ENCODE peak calls at places on chromosomes 2 and 18, in seven cellular contexts. One of them, this sample, is unnamed.

GRCh38 chr18:48064978-48065600 is 134.6 kb upstream of the SMAD2 start:
- DNase-seq in cardiac fibroblast: no peak
- DNase-seq in brain microvascular endothelial cell: no peak
- DNase-seq in HFF-Myc: no peak
- DNase-seq in mesenchymal stem cell: no peak
- DNase-seq in body of pancreas: no peak
- DNase-seq in keratinocyte: no peak
- DNase-seq in this sample: no peak

GRCh38 chr2:151644580-151644979 is 89.7 kb downstream of the NEB start:
- DNase-seq in cardiac fibroblast: no peak
- DNase-seq in brain microvascular endothelial cell: no peak
- DNase-seq in HFF-Myc: no peak
- DNase-seq in mesenchymal stem cell: no peak
- DNase-seq in body of pancreas: no peak
- DNase-seq in keratinocyte: no peak
- DNase-seq in this sample: no peak

GRCh38 chr2:221103930-221104329 is 468.2 kb downstream of the EPHA4 start:
- DNase-seq in cardiac fibroblast: peak; percentile 21
- DNase-seq in brain microvascular endothelial cell: no peak
- DNase-seq in HFF-Myc: no peak
- DNase-seq in mesenchymal stem cell: no peak
- DNase-seq in body of pancreas: no peak
- DNase-seq in keratinocyte: no peak
- DNase-seq in this sample: peak; percentile 32

GRCh38 chr2:227824711-227825110 is 11.1 kb downstream of the CCL20 start:
- DNase-seq in cardiac fibroblast: no peak
- DNase-seq in brain microvascular endothelial cell: no peak
- DNase-seq in HFF-Myc: no peak
- DNase-seq in mesenchymal stem cell: no peak
- DNase-seq in body of pancreas: no peak
- DNase-seq in keratinocyte: no peak
- DNase-seq in this sample: no peak

GRCh38 chr18:389658-390357 is 110.7 kb downstream of the COLEC12 start:
- DNase-seq in cardiac fibroblast: peak; percentile 49
- DNase-seq in brain microvascular endothelial cell: no peak
- DNase-seq in HFF-Myc: no peak
- DNase-seq in mesenchymal stem cell: peak; percentile 53
- DNase-seq in body of pancreas: no peak
- DNase-seq in keratinocyte: no peak
- DNase-seq in this sample: no peak

GRCh38 chr2:15298769-15299168 is 262.4 kb downstream of the NBAS start:
- DNase-seq in cardiac fibroblast: peak; percentile 77
- DNase-seq in brain microvascular endothelial cell: no peak
- DNase-seq in HFF-Myc: no peak
- DNase-seq in mesenchymal stem cell: peak; percentile 46
- DNase-seq in body of pancreas: no peak
- DNase-seq in keratinocyte: no peak
- DNase-seq in this sample: no peak

GRCh38 chr2:191333911-191334357 is 88.7 kb downstream of the MYO1B start:
- DNase-seq in cardiac fibroblast: peak; percentile 77
- DNase-seq in brain microvascular endothelial cell: peak; percentile 83
- DNase-seq in HFF-Myc: peak; percentile 93
- DNase-seq in mesenchymal stem cell: peak; percentile 88
- DNase-seq in body of pancreas: no peak
- DNase-seq in keratinocyte: no peak
- DNase-seq in this sample: no peak

GRCh38 chr2:26521054-26521912 is 43.4 kb upstream of the OTOF start:
- DNase-seq in cardiac fibroblast: peak; percentile 7
- DNase-seq in brain microvascular endothelial cell: peak; percentile 7
- DNase-seq in HFF-Myc: no peak
- DNase-seq in mesenchymal stem cell: peak; percentile 11
- DNase-seq in body of pancreas: no peak
- DNase-seq in keratinocyte: no peak
- DNase-seq in this sample: peak; percentile 52

GRCh38 chr2:127580167-127581049 is 44.9 kb downstream of the MYO7B start:
- DNase-seq in cardiac fibroblast: no peak
- DNase-seq in brain microvascular endothelial cell: no peak
- DNase-seq in HFF-Myc: no peak
- DNase-seq in mesenchymal stem cell: no peak
- DNase-seq in body of pancreas: no peak
- DNase-seq in keratinocyte: no peak
- DNase-seq in this sample: no peak

GRCh38 chr2:166494140-166494544 is at the start of gene SCN7A:
- DNase-seq in cardiac fibroblast: peak; percentile 57
- DNase-seq in brain microvascular endothelial cell: peak; percentile 53
- DNase-seq in HFF-Myc: peak; percentile 6
- DNase-seq in mesenchymal stem cell: peak; percentile 24
- DNase-seq in body of pancreas: peak; percentile 28
- DNase-seq in keratinocyte: no peak
- DNase-seq in this sample: peak; percentile 71

GRCh38 chr2:182173944-182174622 is 188.4 kb downstream of the PPP1R1C start:
- DNase-seq in cardiac fibroblast: no peak
- DNase-seq in brain microvascular endothelial cell: peak; percentile 48
- DNase-seq in HFF-Myc: no peak
- DNase-seq in mesenchymal stem cell: no peak
- DNase-seq in body of pancreas: no peak
- DNase-seq in keratinocyte: no peak
- DNase-seq in this sample: no peak

GRCh38 chr18:24369420-24369819 is 28.2 kb downstream of the OSBPL1A start:
- DNase-seq in cardiac fibroblast: peak; percentile 14
- DNase-seq in brain microvascular endothelial cell: no peak
- DNase-seq in HFF-Myc: no peak
- DNase-seq in mesenchymal stem cell: no peak
- DNase-seq in body of pancreas: no peak
- DNase-seq in keratinocyte: no peak
- DNase-seq in this sample: peak; percentile 5

GRCh38 chr18:13849791-13850190 is 25.8 kb downstream of the MC5R start:
- DNase-seq in cardiac fibroblast: no peak
- DNase-seq in brain microvascular endothelial cell: no peak
- DNase-seq in HFF-Myc: no peak
- DNase-seq in mesenchymal stem cell: no peak
- DNase-seq in body of pancreas: no peak
- DNase-seq in keratinocyte: no peak
- DNase-seq in this sample: no peak

GRCh38 chr2:9703085-9703641 is 72.4 kb upstream of the YWHAQ start:
- DNase-seq in cardiac fibroblast: peak; percentile 94
- DNase-seq in brain microvascular endothelial cell: peak; percentile 27
- DNase-seq in HFF-Myc: peak; percentile 94
- DNase-seq in mesenchymal stem cell: peak; percentile 94
- DNase-seq in body of pancreas: no peak
- DNase-seq in keratinocyte: peak; percentile 57
- DNase-seq in this sample: peak; percentile 69

GRCh38 chr2:239433777-239434396 is 33.1 kb upstream of the HDAC4 start:
- DNase-seq in cardiac fibroblast: no peak
- DNase-seq in brain microvascular endothelial cell: peak; percentile 14
- DNase-seq in HFF-Myc: peak; percentile 39
- DNase-seq in mesenchymal stem cell: no peak
- DNase-seq in body of pancreas: no peak
- DNase-seq in keratinocyte: no peak
- DNase-seq in this sample: no peak

GRCh38 chr2:27298391-27299080 is 9.7 kb downstream of the UCN start:
- DNase-seq in cardiac fibroblast: peak; percentile 51
- DNase-seq in brain microvascular endothelial cell: no peak
- DNase-seq in HFF-Myc: no peak
- DNase-seq in mesenchymal stem cell: no peak
- DNase-seq in body of pancreas: no peak
- DNase-seq in keratinocyte: no peak
- DNase-seq in this sample: no peak

GRCh38 chr2:106117882-106118684 is 76.0 kb downstream of the UXS1 start:
- DNase-seq in cardiac fibroblast: no peak
- DNase-seq in brain microvascular endothelial cell: no peak
- DNase-seq in HFF-Myc: no peak
- DNase-seq in mesenchymal stem cell: no peak
- DNase-seq in body of pancreas: peak; percentile 78
- DNase-seq in keratinocyte: no peak
- DNase-seq in this sample: peak; percentile 26

GRCh38 chr2:173184031-173185004 is 108.7 kb downstream of the MAP3K20 start:
- DNase-seq in cardiac fibroblast: peak; percentile 96
- DNase-seq in brain microvascular endothelial cell: peak; percentile 99
- DNase-seq in HFF-Myc: peak; percentile 92
- DNase-seq in mesenchymal stem cell: peak; percentile 99
- DNase-seq in body of pancreas: no peak
- DNase-seq in keratinocyte: peak; percentile 63
- DNase-seq in this sample: peak; percentile 70

GRCh38 chr2:137942037-137942784 is 22.1 kb upstream of the HNMT start:
- DNase-seq in cardiac fibroblast: no peak
- DNase-seq in brain microvascular endothelial cell: no peak
- DNase-seq in HFF-Myc: no peak
- DNase-seq in mesenchymal stem cell: no peak
- DNase-seq in body of pancreas: no peak
- DNase-seq in keratinocyte: no peak
- DNase-seq in this sample: no peak

GRCh38 chr2:75587954-75588587 is 27.3 kb upstream of the EVA1A start:
- DNase-seq in cardiac fibroblast: peak; percentile 62
- DNase-seq in brain microvascular endothelial cell: peak; percentile 81
- DNase-seq in HFF-Myc: no peak
- DNase-seq in mesenchymal stem cell: peak; percentile 51
- DNase-seq in body of pancreas: no peak
- DNase-seq in keratinocyte: no peak
- DNase-seq in this sample: peak; percentile 16

GRCh38 chr2:43402002-43402401 is 175.6 kb upstream of the ZFP36L2 start:
- DNase-seq in cardiac fibroblast: no peak
- DNase-seq in brain microvascular endothelial cell: no peak
- DNase-seq in HFF-Myc: no peak
- DNase-seq in mesenchymal stem cell: no peak
- DNase-seq in body of pancreas: no peak
- DNase-seq in keratinocyte: no peak
- DNase-seq in this sample: no peak

GRCh38 chr2:119260636-119261497 is 37.2 kb downstream of the STEAP3 start:
- DNase-seq in cardiac fibroblast: peak; percentile 24
- DNase-seq in brain microvascular endothelial cell: no peak
- DNase-seq in HFF-Myc: no peak
- DNase-seq in mesenchymal stem cell: no peak
- DNase-seq in body of pancreas: no peak
- DNase-seq in keratinocyte: no peak
- DNase-seq in this sample: peak; percentile 56

GRCh38 chr2:128607440-128607839 is 288.8 kb upstream of the HS6ST1 start:
- DNase-seq in cardiac fibroblast: no peak
- DNase-seq in brain microvascular endothelial cell: no peak
- DNase-seq in HFF-Myc: no peak
- DNase-seq in mesenchymal stem cell: no peak
- DNase-seq in body of pancreas: peak; percentile 7
- DNase-seq in keratinocyte: no peak
- DNase-seq in this sample: no peak

GRCh38 chr2:46939596-46940359 is 24.2 kb upstream of the MCFD2 start:
- DNase-seq in cardiac fibroblast: no peak
- DNase-seq in brain microvascular endothelial cell: peak; percentile 61
- DNase-seq in HFF-Myc: no peak
- DNase-seq in mesenchymal stem cell: peak; percentile 10
- DNase-seq in body of pancreas: peak; percentile 58
- DNase-seq in keratinocyte: no peak
- DNase-seq in this sample: peak; percentile 17
- H3K4me3 ChIP-seq in cardiac fibroblast: no peak overlapping the region
- H3K4me3 ChIP-seq in brain microvascular endothelial cell: peak overlapping the region; percentile 57
- H3K4me3 ChIP-seq in HFF-Myc: peak overlapping the region; percentile 42
- H3K4me3 ChIP-seq in mesenchymal stem cell: no peak overlapping the region
- H3K4me3 ChIP-seq in body of pancreas: no peak overlapping the region
- H3K4me3 ChIP-seq in keratinocyte: peak overlapping the region; percentile 64
- H3K4me3 ChIP-seq in this sample: peak overlapping the region; percentile 75

GRCh38 chr18:1930291-1931270 is 640.7 kb downstream of the METTL4 start:
- DNase-seq in cardiac fibroblast: no peak
- DNase-seq in brain microvascular endothelial cell: no peak
- DNase-seq in HFF-Myc: no peak
- DNase-seq in mesenchymal stem cell: no peak
- DNase-seq in body of pancreas: no peak
- DNase-seq in keratinocyte: no peak
- DNase-seq in this sample: no peak

GRCh38 chr18:1928711-1929110 is 642.6 kb downstream of the METTL4 start:
- DNase-seq in cardiac fibroblast: no peak
- DNase-seq in brain microvascular endothelial cell: no peak
- DNase-seq in HFF-Myc: no peak
- DNase-seq in mesenchymal stem cell: no peak
- DNase-seq in body of pancreas: no peak
- DNase-seq in keratinocyte: no peak
- DNase-seq in this sample: no peak

DNA sequence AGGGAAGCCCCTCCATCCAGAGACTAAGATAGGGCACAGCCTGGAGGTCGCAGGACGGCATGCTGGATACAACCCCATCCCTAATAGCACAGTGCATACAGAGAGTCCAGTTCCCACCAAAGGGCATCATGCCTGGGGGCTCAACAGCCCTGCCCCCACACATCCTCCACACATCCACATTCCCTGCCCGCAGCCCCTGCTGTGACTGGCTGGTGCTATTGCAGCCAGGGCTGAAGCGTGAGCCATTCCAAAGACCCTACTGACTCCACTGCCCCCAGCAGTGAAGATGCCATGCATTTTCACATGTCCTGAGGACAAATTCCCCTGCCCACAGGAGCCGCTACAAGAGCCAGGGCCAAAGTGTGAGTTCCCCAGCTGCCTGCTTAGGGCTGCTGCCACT is 641.6 kb downstream of the METTL4 start:
- DNase-seq in cardiac fibroblast: no peak
- DNase-seq in brain microvascular endothelial cell: no peak
- DNase-seq in HFF-Myc: no peak
- DNase-seq in mesenchymal stem cell: no peak
- DNase-seq in body of pancreas: no peak
- DNase-seq in keratinocyte: no peak
- DNase-seq in this sample: no peak
- H3K4me3 ChIP-seq in cardiac fibroblast: no peak overlapping the region
- H3K4me3 ChIP-seq in brain microvascular endothelial cell: no peak overlapping the region
- H3K4me3 ChIP-seq in HFF-Myc: no peak overlapping the region
- H3K4me3 ChIP-seq in mesenchymal stem cell: no peak overlapping the region
- H3K4me3 ChIP-seq in body of pancreas: no peak overlapping the region
- H3K4me3 ChIP-seq in keratinocyte: no peak overlapping the region
- H3K4me3 ChIP-seq in this sample: no peak overlapping the region

DNA sequence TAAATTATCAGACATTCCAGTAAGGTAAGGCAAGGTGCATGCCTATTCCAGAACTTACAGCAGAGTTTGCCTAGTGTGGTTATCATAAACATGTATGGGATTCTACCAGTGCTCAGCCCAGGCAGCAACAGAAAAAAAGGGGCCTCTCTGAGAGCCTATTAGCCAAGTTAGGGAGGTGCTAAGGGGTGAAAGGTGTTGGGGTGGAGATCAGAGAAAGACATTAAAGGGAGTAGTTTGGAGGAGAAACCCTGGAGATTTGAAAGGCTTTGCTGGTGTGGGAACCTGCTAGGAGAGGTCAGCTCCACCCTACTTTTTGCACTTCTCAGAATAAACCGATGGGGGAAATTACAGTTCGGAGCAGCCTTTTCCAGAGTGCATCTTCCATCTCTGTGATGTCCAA is 2.9 kb downstream of the ARPC2 start:
- DNase-seq in cardiac fibroblast: no peak
- DNase-seq in brain microvascular endothelial cell: no peak
- DNase-seq in HFF-Myc: no peak
- DNase-seq in mesenchymal stem cell: no peak
- DNase-seq in body of pancreas: no peak
- DNase-seq in keratinocyte: no peak
- DNase-seq in this sample: no peak
- H3K4me3 ChIP-seq in cardiac fibroblast: no peak overlapping the region
- H3K4me3 ChIP-seq in brain microvascular endothelial cell: peak overlapping the region; percentile 20
- H3K4me3 ChIP-seq in HFF-Myc: peak overlapping the region; percentile 97
- H3K4me3 ChIP-seq in mesenchymal stem cell: no peak overlapping the region
- H3K4me3 ChIP-seq in body of pancreas: no peak overlapping the region
- H3K4me3 ChIP-seq in keratinocyte: peak overlapping the region; percentile 97
- H3K4me3 ChIP-seq in this sample: no peak overlapping the region

DNA sequence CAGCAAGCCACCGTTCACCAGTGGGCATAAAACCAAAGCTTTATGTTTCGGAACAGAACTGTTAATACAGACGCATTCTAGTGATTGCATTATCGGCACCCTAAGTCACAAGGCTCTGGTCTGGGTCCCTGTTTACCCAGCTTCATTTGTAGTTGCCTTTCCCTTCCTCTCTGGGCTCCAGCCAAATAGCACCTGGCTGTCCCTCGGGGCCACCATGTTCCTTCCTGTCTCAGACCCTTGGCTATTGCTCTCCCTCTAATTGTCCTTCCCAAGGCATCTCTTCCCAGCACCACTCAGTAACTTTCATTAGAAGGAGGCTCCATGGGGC is 75.3 kb downstream of the SDC1 start:
- DNase-seq in cardiac fibroblast: no peak
- DNase-seq in brain microvascular endothelial cell: no peak
- DNase-seq in HFF-Myc: no peak
- DNase-seq in mesenchymal stem cell: no peak
- DNase-seq in body of pancreas: peak; percentile 72
- DNase-seq in keratinocyte: no peak
- DNase-seq in this sample: no peak
- H3K4me3 ChIP-seq in cardiac fibroblast: no peak overlapping the region
- H3K4me3 ChIP-seq in brain microvascular endothelial cell: no peak overlapping the region
- H3K4me3 ChIP-seq in HFF-Myc: no peak overlapping the region
- H3K4me3 ChIP-seq in mesenchymal stem cell: no peak overlapping the region
- H3K4me3 ChIP-seq in body of pancreas: no peak overlapping the region
- H3K4me3 ChIP-seq in keratinocyte: no peak overlapping the region
- H3K4me3 ChIP-seq in this sample: no peak overlapping the region